ENCODE peak calls at places on chromosomes 13 and 19, in seven cellular contexts. One of them, this sample, is unnamed.

GRCh38 chr13:21243045-21243842 is 66.8 kb downstream of the MRPL57 start:
- DNase-seq in right lobe of liver: no peak
- DNase-seq in Peyer's patch: no peak
- DNase-seq in uterus: no peak
- DNase-seq in thoracic aorta: no peak
- DNase-seq in AG04450: no peak
- DNase-seq in tibial nerve: no peak
- DNase-seq in this sample: no peak

GRCh38 chr13:33509642-33510229 is 224.2 kb upstream of the STARD13 start:
- DNase-seq in right lobe of liver: no peak
- DNase-seq in Peyer's patch: no peak
- DNase-seq in uterus: peak
- DNase-seq in thoracic aorta: no peak
- DNase-seq in AG04450: no peak
- DNase-seq in tibial nerve: peak
- DNase-seq in this sample: peak

GRCh38 chr13:27678306-27679040 is 56.8 kb downstream of the POLR1D start:
- DNase-seq in right lobe of liver: no peak
- DNase-seq in Peyer's patch: no peak
- DNase-seq in uterus: no peak
- DNase-seq in thoracic aorta: no peak
- DNase-seq in AG04450: no peak
- DNase-seq in tibial nerve: no peak
- DNase-seq in this sample: no peak

GRCh38 chr13:76890036-76890435 is 3.8 kb upstream of the KCTD12 start:
- DNase-seq in right lobe of liver: no peak
- DNase-seq in Peyer's patch: no peak
- DNase-seq in uterus: no peak
- DNase-seq in thoracic aorta: no peak
- DNase-seq in AG04450: no peak
- DNase-seq in tibial nerve: no peak
- DNase-seq in this sample: no peak

GRCh38 chr13:110250258-110250891 is 56.6 kb downstream of the COL4A1 start:
- DNase-seq in right lobe of liver: no peak
- DNase-seq in Peyer's patch: no peak
- DNase-seq in uterus: peak
- DNase-seq in thoracic aorta: no peak
- DNase-seq in AG04450: no peak
- DNase-seq in tibial nerve: peak
- DNase-seq in this sample: peak

GRCh38 chr19:50509366-50509765 is 1.6 kb downstream of the JOSD2 start:
- DNase-seq in right lobe of liver: peak
- DNase-seq in Peyer's patch: no peak
- DNase-seq in uterus: no peak
- DNase-seq in thoracic aorta: no peak
- DNase-seq in AG04450: no peak
- DNase-seq in tibial nerve: no peak
- DNase-seq in this sample: no peak

GRCh38 chr13:113365551-113365971 is 1.6 kb upstream of the GRTP1 start:
- DNase-seq in right lobe of liver: no peak
- DNase-seq in Peyer's patch: no peak
- DNase-seq in uterus: no peak
- DNase-seq in thoracic aorta: no peak
- DNase-seq in AG04450: no peak
- DNase-seq in tibial nerve: no peak
- DNase-seq in this sample: no peak

GRCh38 chr19:33803383-33803782 is 6.7 kb downstream of the KCTD15 start:
- DNase-seq in right lobe of liver: no peak
- DNase-seq in Peyer's patch: no peak
- DNase-seq in uterus: no peak
- DNase-seq in thoracic aorta: no peak
- DNase-seq in AG04450: no peak
- DNase-seq in tibial nerve: no peak
- DNase-seq in this sample: no peak

GRCh38 chr19:5104871-5105351 is 136.0 kb downstream of the KDM4B start:
- DNase-seq in right lobe of liver: no peak
- DNase-seq in Peyer's patch: no peak
- DNase-seq in uterus: no peak
- DNase-seq in thoracic aorta: no peak
- DNase-seq in AG04450: no peak
- DNase-seq in tibial nerve: no peak
- DNase-seq in this sample: no peak

GRCh38 chr13:99577934-99578917 is 77.0 kb downstream of the TM9SF2 start:
- DNase-seq in right lobe of liver: no peak
- DNase-seq in Peyer's patch: no peak
- DNase-seq in uterus: no peak
- DNase-seq in thoracic aorta: no peak
- DNase-seq in AG04450: no peak
- DNase-seq in tibial nerve: no peak
- DNase-seq in this sample: no peak

GRCh38 chr19:5113101-5113557 is 144.2 kb downstream of the KDM4B start:
- DNase-seq in right lobe of liver: no peak
- DNase-seq in Peyer's patch: no peak
- DNase-seq in uterus: no peak
- DNase-seq in thoracic aorta: no peak
- DNase-seq in AG04450: no peak
- DNase-seq in tibial nerve: no peak
- DNase-seq in this sample: no peak

GRCh38 chr13:86986448-86986847 is 684.7 kb upstream of the SLITRK5 start:
- DNase-seq in right lobe of liver: no peak
- DNase-seq in Peyer's patch: no peak
- DNase-seq in uterus: no peak
- DNase-seq in thoracic aorta: no peak
- DNase-seq in AG04450: no peak
- DNase-seq in tibial nerve: no peak
- DNase-seq in this sample: no peak

GRCh38 chr19:7742991-7743390 is 4.3 kb downstream of the CD209 start:
- DNase-seq in right lobe of liver: no peak
- DNase-seq in Peyer's patch: no peak
- DNase-seq in uterus: no peak
- DNase-seq in thoracic aorta: no peak
- DNase-seq in AG04450: no peak
- DNase-seq in tibial nerve: no peak
- DNase-seq in this sample: no peak

GRCh38 chr19:13165091-13165997 is 15.1 kb downstream of the IER2 start:
- DNase-seq in right lobe of liver: no peak
- DNase-seq in Peyer's patch: no peak
- DNase-seq in uterus: no peak
- DNase-seq in thoracic aorta: no peak
- DNase-seq in AG04450: no peak
- DNase-seq in tibial nerve: no peak
- DNase-seq in this sample: no peak

GRCh38 chr13:74325106-74325505 is 190.9 kb upstream of the KLF12 start:
- DNase-seq in right lobe of liver: no peak
- DNase-seq in Peyer's patch: no peak
- DNase-seq in uterus: no peak
- DNase-seq in thoracic aorta: no peak
- DNase-seq in AG04450: peak
- DNase-seq in tibial nerve: peak
- DNase-seq in this sample: no peak

GRCh38 chr13:21971662-21972635 is 301.1 kb downstream of the FGF9 start:
- DNase-seq in right lobe of liver: no peak
- DNase-seq in Peyer's patch: no peak
- DNase-seq in uterus: no peak
- DNase-seq in thoracic aorta: no peak
- DNase-seq in AG04450: peak
- DNase-seq in tibial nerve: no peak
- DNase-seq in this sample: no peak

GRCh38 chr13:79282508-79282907 is 123.5 kb downstream of the RBM26 start:
- DNase-seq in right lobe of liver: no peak
- DNase-seq in Peyer's patch: no peak
- DNase-seq in uterus: no peak
- DNase-seq in thoracic aorta: no peak
- DNase-seq in AG04450: no peak
- DNase-seq in tibial nerve: no peak
- DNase-seq in this sample: no peak

GRCh38 chr19:2561895-2562294 is 86.0 kb downstream of the GADD45B start:
- DNase-seq in right lobe of liver: peak
- DNase-seq in Peyer's patch: peak
- DNase-seq in uterus: no peak
- DNase-seq in thoracic aorta: no peak
- DNase-seq in AG04450: no peak
- DNase-seq in tibial nerve: no peak
- DNase-seq in this sample: no peak

GRCh38 chr13:30346159-30346788 is 38.9 kb upstream of the KATNAL1 start:
- DNase-seq in right lobe of liver: no peak
- DNase-seq in Peyer's patch: peak
- DNase-seq in uterus: no peak
- DNase-seq in thoracic aorta: no peak
- DNase-seq in AG04450: no peak
- DNase-seq in tibial nerve: no peak
- DNase-seq in this sample: no peak

GRCh38 chr13:37681295-37682032 is 82.9 kb upstream of the POSTN start:
- DNase-seq in right lobe of liver: no peak
- DNase-seq in Peyer's patch: no peak
- DNase-seq in uterus: no peak
- DNase-seq in thoracic aorta: no peak
- DNase-seq in AG04450: peak
- DNase-seq in tibial nerve: peak
- DNase-seq in this sample: no peak

GRCh38 chr13:23618341-23618740 is 48.1 kb downstream of the TNFRSF19 start:
- DNase-seq in right lobe of liver: no peak
- DNase-seq in Peyer's patch: no peak
- DNase-seq in uterus: no peak
- DNase-seq in thoracic aorta: no peak
- DNase-seq in AG04450: peak
- DNase-seq in tibial nerve: no peak
- DNase-seq in this sample: no peak

GRCh38 chr13:40438999-40439797 is 227.2 kb downstream of the FOXO1 start:
- DNase-seq in right lobe of liver: no peak
- DNase-seq in Peyer's patch: no peak
- DNase-seq in uterus: no peak
- DNase-seq in thoracic aorta: no peak
- DNase-seq in AG04450: no peak
- DNase-seq in tibial nerve: peak
- DNase-seq in this sample: no peak

GRCh38 chr13:40442826-40443225 is 223.6 kb downstream of the FOXO1 start:
- DNase-seq in right lobe of liver: no peak
- DNase-seq in Peyer's patch: no peak
- DNase-seq in uterus: no peak
- DNase-seq in thoracic aorta: no peak
- DNase-seq in AG04450: no peak
- DNase-seq in tibial nerve: no peak
- DNase-seq in this sample: no peak

GRCh38 chr13:40439928-40440327 is 226.5 kb downstream of the FOXO1 start:
- DNase-seq in right lobe of liver: peak
- DNase-seq in Peyer's patch: no peak
- DNase-seq in uterus: peak
- DNase-seq in thoracic aorta: no peak
- DNase-seq in AG04450: no peak
- DNase-seq in tibial nerve: peak
- DNase-seq in this sample: no peak

GRCh38 chr13:40442191-40442590 is 224.2 kb downstream of the FOXO1 start:
- DNase-seq in right lobe of liver: no peak
- DNase-seq in Peyer's patch: no peak
- DNase-seq in uterus: no peak
- DNase-seq in thoracic aorta: no peak
- DNase-seq in AG04450: no peak
- DNase-seq in tibial nerve: no peak
- DNase-seq in this sample: no peak

GRCh38 chr13:40440990-40441820 is 225.2 kb downstream of the FOXO1 start:
- DNase-seq in right lobe of liver: peak
- DNase-seq in Peyer's patch: no peak
- DNase-seq in uterus: peak
- DNase-seq in thoracic aorta: peak
- DNase-seq in AG04450: no peak
- DNase-seq in tibial nerve: peak
- DNase-seq in this sample: peak
- H3K27ac ChIP-seq in right lobe of liver: peak
- H3K27ac ChIP-seq in Peyer's patch: peak
- H3K27ac ChIP-seq in uterus: peak
- H3K27ac ChIP-seq in thoracic aorta: peak
- H3K27ac ChIP-seq in AG04450: no peak
- H3K27ac ChIP-seq in tibial nerve: peak
- H3K27ac ChIP-seq in this sample: peak

GRCh38 chr13:75482820-75483079 is 781 bp upstream of the TBC1D4 start:
- DNase-seq in right lobe of liver: no peak
- DNase-seq in Peyer's patch: no peak
- DNase-seq in uterus: no peak
- DNase-seq in thoracic aorta: no peak
- DNase-seq in AG04450: no peak
- DNase-seq in tibial nerve: no peak
- DNase-seq in this sample: no peak
- TF ChIP-seq CTCF in right lobe of liver: no peak
- TF ChIP-seq CTCF in Peyer's patch: no peak
- TF ChIP-seq CTCF in uterus: no peak
- TF ChIP-seq CTCF in thoracic aorta: no peak
- TF ChIP-seq CTCF in AG04450: no peak
- TF ChIP-seq CTCF in tibial nerve: no peak
- TF ChIP-seq CTCF in this sample: no peak

GRCh38 chr19:32041681-32042292 is 303.6 kb upstream of the ZNF507 start:
- DNase-seq in right lobe of liver: no peak
- DNase-seq in Peyer's patch: no peak
- DNase-seq in uterus: peak
- DNase-seq in thoracic aorta: no peak
- DNase-seq in AG04450: no peak
- DNase-seq in tibial nerve: no peak
- DNase-seq in this sample: no peak

GRCh38 chr19:32037998-32038732 is 307.2 kb upstream of the ZNF507 start:
- DNase-seq in right lobe of liver: no peak
- DNase-seq in Peyer's patch: no peak
- DNase-seq in uterus: peak
- DNase-seq in thoracic aorta: no peak
- DNase-seq in AG04450: no peak
- DNase-seq in tibial nerve: no peak
- DNase-seq in this sample: no peak

GRCh38 chr19:32035611-32036010 is 309.8 kb upstream of the ZNF507 start:
- DNase-seq in right lobe of liver: no peak
- DNase-seq in Peyer's patch: no peak
- DNase-seq in uterus: no peak
- DNase-seq in thoracic aorta: no peak
- DNase-seq in AG04450: no peak
- DNase-seq in tibial nerve: no peak
- DNase-seq in this sample: no peak

GRCh38 chr19:32040246-32040645 is 305.2 kb upstream of the ZNF507 start:
- DNase-seq in right lobe of liver: no peak
- DNase-seq in Peyer's patch: no peak
- DNase-seq in uterus: no peak
- DNase-seq in thoracic aorta: no peak
- DNase-seq in AG04450: no peak
- DNase-seq in tibial nerve: no peak
- DNase-seq in this sample: no peak

DNA sequence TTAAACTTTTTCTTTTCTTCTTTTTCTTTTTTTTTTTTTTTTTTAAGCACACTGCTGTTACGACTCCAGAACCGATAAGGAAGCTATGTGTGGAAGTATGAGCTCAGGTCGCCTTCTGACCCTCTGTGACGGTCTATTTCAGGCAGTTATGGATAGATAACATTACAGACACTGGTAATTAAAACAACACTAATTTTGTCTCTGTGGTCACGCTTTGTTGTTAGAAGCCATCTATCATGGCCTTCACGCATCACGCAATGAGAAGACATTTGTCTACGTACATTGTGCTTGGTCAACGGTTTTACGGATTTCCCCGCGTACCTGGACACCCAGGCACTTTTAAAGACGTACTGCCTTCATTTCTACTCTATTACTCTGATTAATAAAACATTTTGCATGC is 306.0 kb upstream of the ZNF507 start:
- DNase-seq in right lobe of liver: no peak
- DNase-seq in Peyer's patch: no peak
- DNase-seq in uterus: no peak
- DNase-seq in thoracic aorta: no peak
- DNase-seq in AG04450: no peak
- DNase-seq in tibial nerve: no peak
- DNase-seq in this sample: no peak
- H3K4me3 ChIP-seq in right lobe of liver: no peak
- H3K4me3 ChIP-seq in Peyer's patch: no peak
- H3K4me3 ChIP-seq in uterus: no peak
- H3K4me3 ChIP-seq in thoracic aorta: no peak
- H3K4me3 ChIP-seq in AG04450: no peak
- H3K4me3 ChIP-seq in tibial nerve: no peak
- H3K4me3 ChIP-seq in this sample: no peak

GRCh38 chr13:51235756-51236564 is 13.8 kb downstream of the FAM124A start:
- DNase-seq in right lobe of liver: no peak
- DNase-seq in Peyer's patch: no peak
- DNase-seq in uterus: no peak
- DNase-seq in thoracic aorta: no peak
- DNase-seq in AG04450: no peak
- DNase-seq in tibial nerve: no peak
- DNase-seq in this sample: no peak
- H3K27ac ChIP-seq in right lobe of liver: no peak
- H3K27ac ChIP-seq in Peyer's patch: no peak
- H3K27ac ChIP-seq in uterus: no peak
- H3K27ac ChIP-seq in thoracic aorta: peak
- H3K27ac ChIP-seq in AG04450: no peak
- H3K27ac ChIP-seq in tibial nerve: no peak
- H3K27ac ChIP-seq in this sample: no peak

This sample was measured in coronary artery.